ENCODE peak calls at places on chromosomes 13 and 19, in ten cellular contexts. N is gastrocnemius medialis; M is Karpas-422; I is IMR-90; Z is foreskin keratinocyte; F is uterus; X is cardiac muscle cell; S is aorta; L is CD4-positive, alpha-beta T cell; D is RWPE1. G is an unnamed sample.

GRCh38 chr13:113951246-113951999 is 22.5 kb downstream of the C13orf46 start:
- DNase-seq in X (peak), L (peak), F (peak), M (peak), D (peak), S (peak), Z (peak), I (peak), N (peak), G (peak)

GRCh38 chr13:32409561-32410440 is 18.1 kb downstream of the N4BP2L1 start:
- DNase-seq in X (peak), M (no peak), I (peak), Z (no peak), L (no peak), S (peak), N (peak), F (peak), D (no peak), G (peak)

GRCh38 chr13:47903836-47904235 is 97.2 kb downstream of the SUCLA2 start:
- DNase-seq in S (no peak), L (no peak), D (peak), M (no peak), F (no peak), Z (no peak), I (peak), X (no peak), N (no peak), G (no peak)

GRCh38 chr19:4586691-4587090 is 27.2 kb upstream of the SEMA6B start:
- DNase-seq in Z (no peak), D (no peak), M (no peak), S (no peak), L (no peak), X (no peak), F (no peak), I (no peak), N (no peak), G (no peak)

GRCh38 chr13:114015608-114016295 is 41.9 kb upstream of the C13orf46 start:
- DNase-seq in F (no peak), N (peak), Z (peak), D (peak), I (peak), X (no peak), S (peak), M (no peak), L (no peak), G (no peak)

GRCh38 chr13:79692846-79693245 is 211.9 kb downstream of the NDFIP2 start:
- DNase-seq in Z (no peak), F (no peak), I (no peak), S (no peak), D (no peak), X (no peak), M (no peak), N (no peak), L (no peak), G (no peak)

GRCh38 chr19:46736544-46737274 is 9.1 kb upstream of the FKRP start:
- DNase-seq in D (no peak), S (peak), Z (no peak), N (no peak), L (no peak), I (no peak), M (no peak), F (peak), X (peak), G (no peak)

GRCh38 chr19:54517483-54517882 is 14.9 kb downstream of the LAIR2 start:
- DNase-seq in Z (peak), M (peak), S (no peak), I (peak), F (no peak), L (peak), X (peak), D (peak), N (no peak), G (no peak)

GRCh38 chr19:42323852-42324654 is 1.4 kb upstream of the MEGF8 start:
- DNase-seq in N (no peak), F (no peak), S (no peak), M (peak), Z (no peak), X (no peak), I (no peak), D (no peak), L (no peak), G (no peak)

GRCh38 chr19:22604571-22605274 is 29.4 kb upstream of the ZNF492 start:
- DNase-seq in D (no peak), Z (no peak), X (no peak), S (no peak), I (no peak), M (no peak), L (no peak), F (no peak), N (no peak), G (no peak)

GRCh38 chr19:38512277-38512676 is 78.8 kb downstream of the RYR1 start:
- DNase-seq in I (no peak), X (no peak), F (no peak), S (no peak), N (no peak), M (no peak), L (no peak), Z (no peak), D (no peak), G (no peak)

GRCh38 chr13:74210693-74211393 is 76.6 kb upstream of the KLF12 start:
- DNase-seq in N (peak), S (no peak), X (peak), I (peak), Z (peak), F (no peak), D (peak), L (no peak), M (no peak), G (no peak)

GRCh38 chr19:6970021-6970420 is 51.2 kb downstream of the MBD3L2B start:
- DNase-seq in L (no peak), Z (no peak), M (no peak), F (no peak), D (no peak), N (no peak), I (no peak), S (no peak), X (no peak), G (no peak)

GRCh38 chr19:17441241-17442135 is 7.0 kb downstream of the TMEM221 start:
- DNase-seq in N (no peak), M (peak), X (peak), L (no peak), F (no peak), D (peak), I (no peak), Z (peak), S (no peak), G (no peak)

GRCh38 chr19:17579523-17580244 is 24.2 kb downstream of the COLGALT1 start:
- DNase-seq in X (peak), F (peak), L (no peak), D (peak), N (peak), I (peak), M (peak), Z (peak), S (peak), G (no peak)

GRCh38 chr13:101579291-101579802 is 126.9 kb downstream of the ITGBL1 start:
- DNase-seq in X (peak), M (no peak), S (no peak), L (no peak), I (peak), F (no peak), N (no peak), Z (peak), D (no peak), G (no peak)

GRCh38 chr13:80168089-80168850 is 172.7 kb downstream of the SPRY2 start:
- DNase-seq in N (no peak), L (no peak), M (no peak), X (peak), D (no peak), Z (no peak), I (peak), S (no peak), F (no peak), G (no peak)

GRCh38 chr19:42140125-42140754 is 8.0 kb upstream of the POU2F2 start:
- DNase-seq in I (peak), X (peak), S (peak), N (no peak), Z (no peak), D (no peak), M (peak), F (no peak), L (no peak), G (no peak)

GRCh38 chr13:99103536-99103935 is 97.1 kb upstream of the UBAC2 start:
- DNase-seq in F (no peak), X (peak), M (no peak), I (no peak), D (no peak), L (no peak), S (no peak), Z (no peak), N (no peak), G (no peak)

GRCh38 chr19:41816761-41817160 is 20.4 kb downstream of the CEACAM3 start:
- DNase-seq in D (no peak), L (no peak), S (no peak), I (no peak), F (no peak), X (no peak), N (no peak), M (peak), Z (no peak), G (no peak)

GRCh38 chr13:106796280-106797047 is 228.5 kb upstream of the ARGLU1 start:
- DNase-seq in M (no peak), X (no peak), Z (no peak), F (no peak), N (no peak), I (no peak), L (no peak), S (no peak), D (no peak), G (no peak)

GRCh38 chr19:41175825-41176734 is 16.9 kb upstream of the CYP2S1 start:
- DNase-seq in M (no peak), N (peak), D (peak), L (peak), F (no peak), I (peak), X (peak), S (no peak), Z (peak), G (no peak)

GRCh38 chr19:17893766-17894165 is 22.0 kb downstream of the SLC5A5 start:
- DNase-seq in S (no peak), M (no peak), I (no peak), Z (no peak), N (no peak), X (no peak), D (no peak), F (no peak), L (no peak), G (no peak)

GRCh38 chr13:100108913-100109507 is 20.1 kb downstream of the PCCA start:
- DNase-seq in D (no peak), N (no peak), F (no peak), M (no peak), I (peak), L (no peak), X (no peak), Z (no peak), S (no peak), G (no peak)

GRCh38 chr19:40530091-40530901 is 46.4 kb upstream of the SHKBP1 start:
- DNase-seq in S (no peak), L (peak), N (no peak), Z (no peak), X (peak), I (no peak), F (no peak), D (no peak), M (no peak), G (no peak)

GRCh38 chr13:98825659-98826058 is 73.2 kb upstream of the SLC15A1 start:
- DNase-seq in L (no peak), M (no peak), I (no peak), N (no peak), S (no peak), D (no peak), Z (no peak), X (no peak), F (no peak), G (no peak)

GRCh38 chr13:37143901-37144300 is 38.4 kb upstream of the CSNK1A1L start:
- DNase-seq in S (no peak), D (no peak), M (no peak), F (no peak), Z (no peak), L (no peak), N (no peak), X (no peak), I (peak), G (no peak)

GRCh38 chr13:30831515-30831914 is 74.6 kb upstream of the MEDAG start:
- DNase-seq in M (no peak), I (no peak), Z (no peak), S (no peak), N (no peak), F (no peak), D (no peak), L (no peak), X (no peak), G (no peak)

GRCh38 chr13:89227356-89227755 is 1556.2 kb downstream of the SLITRK5 start:
- DNase-seq in N (no peak), F (no peak), Z (peak), S (no peak), I (no peak), X (no peak), L (no peak), D (peak), M (no peak), G (no peak)

GRCh38 chr19:51093510-51094345 is 11.0 kb upstream of the KLK14 start:
- DNase-seq in Z (peak), N (no peak), D (no peak), X (no peak), I (no peak), M (no peak), S (peak), L (no peak), F (no peak), G (no peak)

GRCh38 chr13:94656766-94657165 is 55.1 kb downstream of the GPR180 start:
- DNase-seq in N (no peak), L (no peak), X (no peak), D (peak), F (no peak), I (peak), Z (peak), S (no peak), M (no peak), G (no peak)

GRCh38 chr19:17680235-17680722 is 7.9 kb downstream of the UNC13A start:
- DNase-seq in L (peak), I (peak), D (no peak), F (peak), X (peak), N (peak), Z (no peak), M (no peak), S (peak), G (peak)

GRCh38 chr19:16588089-16588823 is 16.0 kb upstream of the SLC35E1 start:
- DNase-seq in N (peak), D (no peak), Z (peak), L (peak), F (peak), S (no peak), I (peak), M (peak), X (peak), G (no peak)

GRCh38 chr13:114134111-114134943 is 1.9 kb upstream of the RASA3 start:
- DNase-seq in N (no peak), M (no peak), L (peak), X (peak), F (no peak), S (peak), D (no peak), Z (no peak), I (no peak), G (peak)

GRCh38 chr13:66803013-66803739 is 427.0 kb downstream of the PCDH9 start:
- DNase-seq in S (no peak), D (no peak), I (no peak), X (no peak), N (no peak), F (no peak), Z (no peak), M (no peak), L (no peak), G (no peak)

GRCh38 chr13:28337196-28338045 is 157.5 kb downstream of the FLT1 start:
- DNase-seq in F (no peak), I (peak), Z (peak), D (peak), X (no peak), S (no peak), L (no peak), N (no peak), M (peak), G (no peak)

GRCh38 chr13:70484931-70485330 is 376.7 kb upstream of the KLHL1 start:
- DNase-seq in X (no peak), L (no peak), N (no peak), F (no peak), S (no peak), Z (no peak), I (no peak), D (no peak), M (no peak), G (no peak)
- H3K27ac ChIP-seq in X (no peak), L (no peak), N (no peak), F (no peak), S (no peak), Z (no peak), I (no peak), D (no peak), M (no peak), G (no peak)

GRCh38 chr19:1882786-1883692 is 2.3 kb downstream of the ABHD17A start:
- DNase-seq in S (no peak), Z (no peak), M (peak), I (no peak), D (no peak), N (no peak), L (no peak), X (no peak), F (no peak), G (no peak)

GRCh38 chr19:1883784-1884183 is 1.5 kb downstream of the ABHD17A start:
- DNase-seq in X (no peak), Z (no peak), S (no peak), N (no peak), M (peak), D (no peak), L (no peak), I (no peak), F (no peak), G (no peak)

GRCh38 chr19:1884291-1884718 is 991 bp downstream of the ABHD17A start:
- DNase-seq in Z (no peak), X (no peak), F (no peak), S (no peak), N (no peak), I (no peak), D (no peak), M (peak), L (no peak), G (no peak)

GRCh38 chr19:1882089-1882785 is 3.1 kb downstream of the ABHD17A start:
- DNase-seq in Z (no peak), X (peak), L (peak), N (no peak), M (peak), I (no peak), S (no peak), D (no peak), F (no peak), G (no peak)

GRCh38 chr19:1880611-1881392 is 4.5 kb downstream of the ABHD17A start:
- DNase-seq in L (no peak), F (no peak), M (peak), D (no peak), Z (no peak), X (no peak), I (no peak), N (no peak), S (no peak), G (peak)
- H3K27ac ChIP-seq in L (peak), F (no peak), M (no peak), D (peak), Z (no peak), X (no peak), I (no peak), N (peak), S (no peak), G (no peak)

GRCh38 chr19:29653398-29653797 is 11.9 kb upstream of the PLEKHF1 start:
- DNase-seq in F (no peak), X (no peak), N (no peak), L (no peak), S (no peak), Z (no peak), I (no peak), M (no peak), D (no peak), G (peak)
- H3K27ac ChIP-seq in F (no peak), X (no peak), N (no peak), L (no peak), S (no peak), Z (no peak), I (no peak), M (no peak), D (no peak), G (no peak)

DNA sequence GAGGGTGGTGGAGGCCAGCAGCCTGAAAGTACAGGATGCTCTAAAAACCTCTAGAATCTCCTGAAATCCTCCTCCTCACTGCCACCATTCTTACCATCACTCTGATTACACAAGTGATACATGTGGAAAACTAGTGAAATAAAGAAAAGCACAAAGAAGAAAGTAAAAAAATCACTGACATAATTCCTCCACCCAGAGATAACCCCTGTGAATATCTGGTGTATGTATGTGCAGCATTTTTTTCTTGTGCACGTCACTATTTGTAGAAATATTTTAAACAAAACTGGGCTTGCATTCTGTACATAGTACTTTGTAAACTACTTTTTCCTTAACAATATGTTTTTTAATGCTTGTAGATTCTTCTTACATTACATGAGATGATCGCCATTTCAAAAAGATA is 73.2 kb downstream of the CDADC1 start:
- DNase-seq in L (no peak), D (no peak), F (no peak), I (peak), X (no peak), N (no peak), S (no peak), M (no peak), Z (no peak), G (no peak)
- H3K27ac ChIP-seq in L (no peak), D (no peak), F (peak), I (peak), X (no peak), N (no peak), S (no peak), M (peak), Z (no peak), G (no peak)

DNA sequence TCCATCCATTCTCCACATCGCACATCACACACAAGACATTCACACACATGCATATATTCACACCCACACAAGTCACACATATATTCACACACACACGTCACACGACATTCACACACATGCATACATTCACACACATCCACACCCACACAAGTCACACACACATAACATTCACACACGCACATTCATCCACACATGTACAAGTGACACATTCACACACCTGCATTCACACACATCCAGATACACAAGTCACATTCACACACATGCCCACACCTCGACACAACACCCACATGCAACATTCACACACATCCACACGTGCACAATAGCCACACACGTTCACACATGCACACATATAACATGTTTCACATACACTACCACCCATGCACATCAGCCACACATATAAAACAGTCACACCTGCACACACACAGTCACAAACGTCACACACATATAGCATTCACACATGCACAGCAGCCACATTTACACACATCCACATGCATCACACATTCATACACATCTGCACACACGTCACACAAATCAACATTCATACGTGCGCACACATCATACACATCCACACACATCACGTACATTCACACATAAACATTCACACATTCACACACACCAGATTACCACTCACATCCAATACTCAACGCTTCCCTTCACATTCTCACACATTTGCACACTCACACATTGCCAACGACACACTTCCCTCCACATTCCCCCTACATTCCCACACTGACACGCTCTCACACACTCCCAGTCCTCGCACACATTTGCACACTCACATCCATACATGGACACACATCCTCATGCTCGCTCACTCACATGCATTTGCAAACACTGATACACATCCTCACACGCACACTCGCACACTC is 41.0 kb downstream of the ANKRD10 start:
- DNase-seq in Z (no peak), I (no peak), N (no peak), F (no peak), M (no peak), S (no peak), L (no peak), X (no peak), D (no peak), G (no peak)
- H3K27ac ChIP-seq in Z (no peak), I (no peak), N (peak), F (peak), M (no peak), S (no peak), L (no peak), X (no peak), D (peak), G (peak)

DNA sequence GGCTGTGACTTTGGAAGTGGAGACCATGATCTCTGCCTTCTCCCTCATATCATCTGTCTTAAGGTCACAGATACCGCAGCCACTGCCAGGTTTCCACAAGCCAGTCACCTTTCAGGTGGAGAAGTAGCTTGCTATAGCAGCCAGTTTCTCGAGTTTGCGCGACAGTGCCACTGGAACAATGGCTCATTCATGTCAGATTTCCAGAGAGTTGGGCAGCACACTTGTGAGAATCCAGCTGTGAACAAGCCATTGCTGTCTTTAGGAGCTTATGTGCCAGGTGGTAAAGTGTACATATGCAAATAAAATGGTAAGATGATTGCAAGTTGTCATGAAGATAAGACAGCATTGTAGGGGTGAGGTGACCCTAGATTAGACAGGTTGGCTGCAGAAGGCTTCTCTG is 22.3 kb downstream of the GARRE1 start:
- DNase-seq in I (no peak), L (no peak), F (no peak), X (no peak), M (peak), D (no peak), S (no peak), N (no peak), Z (no peak), G (no peak)
- H3K27ac ChIP-seq in I (peak), L (no peak), F (peak), X (peak), M (peak), D (no peak), S (no peak), N (peak), Z (no peak), G (no peak)